ENCODE peak calls at places on chromosomes 11 and 22, in eight cellular contexts. One of them, this sample, is unnamed.

GRCh38 chr22:46726066-46726985 is 11.7 kb downstream of the CERK start:
- DNase-seq in tibial nerve: no peak
- DNase-seq in mucosa of descending colon: no peak
- DNase-seq in pancreas: peak; percentile 87
- DNase-seq in suprapubic skin: no peak
- DNase-seq in neuronal stem cell: no peak
- DNase-seq in fibroblast of lung: no peak
- DNase-seq in HAP-1: no peak
- DNase-seq in this sample: no peak

GRCh38 chr11:10181811-10182210 is 112.2 kb downstream of the SBF2 start:
- DNase-seq in tibial nerve: no peak
- DNase-seq in mucosa of descending colon: no peak
- DNase-seq in pancreas: no peak
- DNase-seq in suprapubic skin: no peak
- DNase-seq in neuronal stem cell: no peak
- DNase-seq in fibroblast of lung: peak; percentile 53
- DNase-seq in HAP-1: peak; percentile 23
- DNase-seq in this sample: no peak

GRCh38 chr22:26610072-26610958 is 7.5 kb downstream of the CRYBB1 start:
- DNase-seq in tibial nerve: no peak
- DNase-seq in mucosa of descending colon: peak; percentile 51
- DNase-seq in pancreas: no peak
- DNase-seq in suprapubic skin: no peak
- DNase-seq in neuronal stem cell: no peak
- DNase-seq in fibroblast of lung: peak; percentile 97
- DNase-seq in HAP-1: no peak
- DNase-seq in this sample: no peak

GRCh38 chr11:30333405-30333804 is 10.5 kb downstream of the ARL14EP start:
- DNase-seq in tibial nerve: no peak
- DNase-seq in mucosa of descending colon: no peak
- DNase-seq in pancreas: no peak
- DNase-seq in suprapubic skin: no peak
- DNase-seq in neuronal stem cell: no peak
- DNase-seq in fibroblast of lung: no peak
- DNase-seq in HAP-1: no peak
- DNase-seq in this sample: no peak

GRCh38 chr11:64564419-64564818 is 26.6 kb upstream of the SLC22A12 start:
- DNase-seq in tibial nerve: no peak
- DNase-seq in mucosa of descending colon: no peak
- DNase-seq in pancreas: no peak
- DNase-seq in suprapubic skin: no peak
- DNase-seq in neuronal stem cell: no peak
- DNase-seq in fibroblast of lung: no peak
- DNase-seq in HAP-1: no peak
- DNase-seq in this sample: no peak

GRCh38 chr11:3111919-3112690 is 53.0 kb downstream of the OSBPL5 start:
- DNase-seq in tibial nerve: no peak
- DNase-seq in mucosa of descending colon: no peak
- DNase-seq in pancreas: no peak
- DNase-seq in suprapubic skin: no peak
- DNase-seq in neuronal stem cell: no peak
- DNase-seq in fibroblast of lung: no peak
- DNase-seq in HAP-1: no peak
- DNase-seq in this sample: no peak

GRCh38 chr11:75849917-75850316 is 34.9 kb downstream of the UVRAG start:
- DNase-seq in tibial nerve: no peak
- DNase-seq in mucosa of descending colon: no peak
- DNase-seq in pancreas: no peak
- DNase-seq in suprapubic skin: no peak
- DNase-seq in neuronal stem cell: no peak
- DNase-seq in fibroblast of lung: no peak
- DNase-seq in HAP-1: no peak
- DNase-seq in this sample: no peak

GRCh38 chr11:110463153-110463552 is 33.4 kb downstream of the FDX1 start:
- DNase-seq in tibial nerve: peak; percentile 55
- DNase-seq in mucosa of descending colon: peak; percentile 69
- DNase-seq in pancreas: no peak
- DNase-seq in suprapubic skin: no peak
- DNase-seq in neuronal stem cell: peak; percentile 23
- DNase-seq in fibroblast of lung: peak; percentile 56
- DNase-seq in HAP-1: no peak
- DNase-seq in this sample: peak; percentile 29

GRCh38 chr11:106827687-106828086 is 190.6 kb downstream of the GUCY1A2 start:
- DNase-seq in tibial nerve: no peak
- DNase-seq in mucosa of descending colon: no peak
- DNase-seq in pancreas: peak; percentile 20
- DNase-seq in suprapubic skin: peak; percentile 63
- DNase-seq in neuronal stem cell: no peak
- DNase-seq in fibroblast of lung: no peak
- DNase-seq in HAP-1: no peak
- DNase-seq in this sample: no peak

GRCh38 chr22:28544431-28544868 is 135.2 kb downstream of the TTC28 start:
- DNase-seq in tibial nerve: no peak
- DNase-seq in mucosa of descending colon: no peak
- DNase-seq in pancreas: no peak
- DNase-seq in suprapubic skin: no peak
- DNase-seq in neuronal stem cell: no peak
- DNase-seq in fibroblast of lung: peak; percentile 9
- DNase-seq in HAP-1: no peak
- DNase-seq in this sample: no peak

GRCh38 chr22:41540006-41540315 is 4.3 kb downstream of the POLR3H start:
- DNase-seq in tibial nerve: no peak
- DNase-seq in mucosa of descending colon: no peak
- DNase-seq in pancreas: no peak
- DNase-seq in suprapubic skin: no peak
- DNase-seq in neuronal stem cell: no peak
- DNase-seq in fibroblast of lung: no peak
- DNase-seq in HAP-1: no peak
- DNase-seq in this sample: no peak

DNA sequence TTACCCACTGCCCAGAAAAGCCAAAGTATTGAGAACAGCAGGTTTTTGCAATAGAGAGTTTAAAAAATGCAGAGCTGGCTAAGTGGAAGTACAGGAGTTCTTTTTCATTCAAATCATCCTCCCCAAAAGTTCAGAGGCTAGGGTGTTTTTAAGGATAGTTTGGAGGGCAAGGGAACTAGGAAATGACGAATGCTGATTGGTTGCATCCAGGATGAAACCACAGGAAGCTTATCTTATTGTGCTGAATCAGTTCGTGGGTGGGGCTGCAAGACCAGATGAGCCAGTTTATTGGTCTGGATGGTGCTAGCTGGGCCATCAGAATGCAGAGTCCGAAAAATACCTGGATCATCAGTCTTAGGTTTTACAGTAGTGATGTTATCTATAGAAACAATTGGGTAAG is 1427.1 kb downstream of the LRRC4C start:
- DNase-seq in tibial nerve: no peak
- DNase-seq in mucosa of descending colon: no peak
- DNase-seq in pancreas: no peak
- DNase-seq in suprapubic skin: no peak
- DNase-seq in neuronal stem cell: no peak
- DNase-seq in fibroblast of lung: no peak
- DNase-seq in HAP-1: no peak
- DNase-seq in this sample: peak; percentile 37
- H3K9me3 ChIP-seq in tibial nerve: no peaks in the 10 kb centered on the region
- H3K9me3 ChIP-seq in mucosa of descending colon: no peaks in the 10 kb centered on the region
- H3K9me3 ChIP-seq in pancreas: no peaks in the 10 kb centered on the region
- H3K9me3 ChIP-seq in suprapubic skin: no peaks in the 10 kb centered on the region
- H3K9me3 ChIP-seq in neuronal stem cell: no peaks in the 10 kb centered on the region
- H3K9me3 ChIP-seq in fibroblast of lung: no peaks in the 10 kb centered on the region
- H3K9me3 ChIP-seq in HAP-1: no peaks in the 10 kb centered on the region
- H3K9me3 ChIP-seq in this sample: no peaks in the 10 kb centered on the region

GRCh38 chr11:93540337-93540736 is 2.9 kb downstream of the SMCO4 start:
- DNase-seq in tibial nerve: no peak
- DNase-seq in mucosa of descending colon: no peak
- DNase-seq in pancreas: no peak
- DNase-seq in suprapubic skin: no peak
- DNase-seq in neuronal stem cell: no peak
- DNase-seq in fibroblast of lung: no peak
- DNase-seq in HAP-1: no peak
- DNase-seq in this sample: no peak
- H3K4me3 ChIP-seq in tibial nerve: no peak overlapping the region
- H3K4me3 ChIP-seq in mucosa of descending colon: no peak overlapping the region
- H3K4me3 ChIP-seq in pancreas: no peak overlapping the region
- H3K4me3 ChIP-seq in suprapubic skin: no peak overlapping the region
- H3K4me3 ChIP-seq in neuronal stem cell: no peak overlapping the region
- H3K4me3 ChIP-seq in fibroblast of lung: no peak overlapping the region
- H3K4me3 ChIP-seq in HAP-1: no peak overlapping the region
- H3K4me3 ChIP-seq in this sample: no peak overlapping the region

DNA sequence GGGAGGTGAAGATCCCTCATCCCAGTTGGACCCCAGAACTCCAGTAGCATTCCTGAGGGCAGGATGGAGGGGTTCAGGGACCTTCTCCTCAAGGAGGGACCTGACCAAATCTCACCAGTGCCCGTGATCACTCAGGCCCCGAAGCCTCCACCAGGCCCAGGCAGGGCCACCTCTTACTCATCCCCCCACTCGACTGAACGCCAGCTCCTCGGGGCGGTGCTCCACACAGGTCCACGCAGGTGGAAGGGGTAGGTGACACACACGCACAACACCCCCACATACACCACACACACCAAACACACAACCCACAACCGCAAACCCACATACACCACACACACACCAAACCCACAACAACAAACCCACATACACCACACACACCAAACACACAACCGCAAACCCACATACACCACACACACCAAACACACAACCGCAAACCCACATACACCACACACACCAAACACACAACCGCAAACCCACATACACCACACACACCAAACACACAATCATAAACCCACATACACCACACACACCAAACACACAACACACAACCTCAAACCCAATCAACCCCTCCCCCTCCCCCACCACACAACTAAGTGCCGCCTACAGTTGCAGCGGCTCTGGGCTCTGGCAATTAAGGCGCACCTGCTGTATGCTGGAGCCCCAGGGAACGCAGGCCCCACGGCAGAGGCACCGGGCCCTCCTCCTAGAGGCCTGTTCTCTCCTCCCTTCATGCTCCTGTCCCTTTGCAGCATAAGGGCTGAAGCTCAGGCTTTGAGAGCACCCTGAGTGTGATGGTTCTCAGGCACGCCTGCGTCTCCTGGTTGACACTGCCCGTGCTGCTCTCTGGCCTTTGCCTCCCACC is 1318.1 kb downstream of the TBC1D22A start:
- DNase-seq in tibial nerve: no peak
- DNase-seq in mucosa of descending colon: no peak
- DNase-seq in pancreas: no peak
- DNase-seq in suprapubic skin: no peak
- DNase-seq in neuronal stem cell: no peak
- DNase-seq in fibroblast of lung: no peak
- DNase-seq in HAP-1: no peak
- DNase-seq in this sample: no peak
- H3K9me3 ChIP-seq in tibial nerve: no peaks in the 10 kb centered on the region
- H3K9me3 ChIP-seq in mucosa of descending colon: no peaks in the 10 kb centered on the region
- H3K9me3 ChIP-seq in pancreas: no peaks in the 10 kb centered on the region
- H3K9me3 ChIP-seq in suprapubic skin: no peaks in the 10 kb centered on the region
- H3K9me3 ChIP-seq in neuronal stem cell: no peaks in the 10 kb centered on the region
- H3K9me3 ChIP-seq in fibroblast of lung: no peaks in the 10 kb centered on the region
- H3K9me3 ChIP-seq in HAP-1: no peaks in the 10 kb centered on the region
- H3K9me3 ChIP-seq in this sample: peaks cover 42% of the 10 kb centered on the region

GRCh38 chr11:36530840-36531239 is 20.8 kb upstream of the TRAF6 start:
- DNase-seq in tibial nerve: no peak
- DNase-seq in mucosa of descending colon: no peak
- DNase-seq in pancreas: no peak
- DNase-seq in suprapubic skin: no peak
- DNase-seq in neuronal stem cell: no peak
- DNase-seq in fibroblast of lung: no peak
- DNase-seq in HAP-1: no peak
- DNase-seq in this sample: no peak
- H3K4me3 ChIP-seq in tibial nerve: no peak overlapping the region
- H3K4me3 ChIP-seq in mucosa of descending colon: no peak overlapping the region
- H3K4me3 ChIP-seq in pancreas: no peak overlapping the region
- H3K4me3 ChIP-seq in suprapubic skin: no peak overlapping the region
- H3K4me3 ChIP-seq in neuronal stem cell: no peak overlapping the region
- H3K4me3 ChIP-seq in fibroblast of lung: no peak overlapping the region
- H3K4me3 ChIP-seq in HAP-1: no peak overlapping the region
- H3K4me3 ChIP-seq in this sample: no peak overlapping the region

DNA sequence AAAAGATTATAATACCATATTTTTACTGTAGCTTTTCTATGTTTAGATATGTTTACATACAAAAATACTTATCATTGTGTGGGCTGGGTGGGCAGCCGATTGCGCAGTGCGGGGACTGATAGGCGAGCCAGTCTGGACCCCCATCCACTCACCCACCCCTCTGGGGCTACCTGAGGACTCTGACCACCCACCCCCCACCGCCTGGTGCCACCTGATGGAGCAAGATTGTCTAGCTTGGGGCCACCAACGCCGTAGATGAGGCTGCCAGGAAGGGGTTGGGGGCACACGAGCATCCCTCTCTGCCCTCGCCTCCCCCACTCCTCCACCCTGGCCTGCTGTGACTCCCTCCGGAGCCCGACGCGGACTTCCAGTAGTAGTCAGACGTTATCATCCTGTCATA is 32.4 kb downstream of the MIF start:
- DNase-seq in tibial nerve: no peak
- DNase-seq in mucosa of descending colon: no peak
- DNase-seq in pancreas: no peak
- DNase-seq in suprapubic skin: no peak
- DNase-seq in neuronal stem cell: no peak
- DNase-seq in fibroblast of lung: no peak
- DNase-seq in HAP-1: no peak
- DNase-seq in this sample: no peak
- H3K9me3 ChIP-seq in tibial nerve: no peaks in the 10 kb centered on the region
- H3K9me3 ChIP-seq in mucosa of descending colon: peaks cover 16% of the 10 kb centered on the region
- H3K9me3 ChIP-seq in pancreas: no peaks in the 10 kb centered on the region
- H3K9me3 ChIP-seq in suprapubic skin: no peaks in the 10 kb centered on the region
- H3K9me3 ChIP-seq in neuronal stem cell: peaks cover 39% of the 10 kb centered on the region
- H3K9me3 ChIP-seq in fibroblast of lung: no peaks in the 10 kb centered on the region
- H3K9me3 ChIP-seq in HAP-1: peaks cover 19% of the 10 kb centered on the region
- H3K9me3 ChIP-seq in this sample: peaks cover 1% of the 10 kb centered on the region

GRCh38 chr11:24747275-24748251 is 250.7 kb downstream of the LUZP2 start:
- DNase-seq in tibial nerve: no peak
- DNase-seq in mucosa of descending colon: no peak
- DNase-seq in pancreas: no peak
- DNase-seq in suprapubic skin: no peak
- DNase-seq in neuronal stem cell: no peak
- DNase-seq in fibroblast of lung: no peak
- DNase-seq in HAP-1: no peak
- DNase-seq in this sample: no peak

DNA sequence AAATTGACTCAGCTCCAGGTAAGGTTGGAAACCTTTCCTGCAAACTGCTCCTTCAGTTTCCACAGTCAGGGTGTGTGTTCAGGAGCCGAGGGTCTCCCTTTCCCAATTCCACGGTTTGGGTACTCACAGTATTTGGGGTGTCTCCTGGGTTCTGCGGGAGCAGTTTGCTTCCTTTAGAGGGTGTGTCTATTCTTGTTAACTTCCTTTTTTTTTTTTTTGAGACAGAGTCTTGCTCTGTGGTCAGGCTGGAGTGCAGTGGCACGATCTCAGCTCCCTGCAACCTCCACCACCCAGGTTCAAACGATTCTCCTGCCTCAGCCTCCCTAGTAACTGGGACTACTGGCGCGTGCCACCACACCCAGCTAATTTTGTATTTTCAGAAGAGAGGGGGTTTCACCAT is 251.4 kb downstream of the LUZP2 start:
- DNase-seq in tibial nerve: no peak
- DNase-seq in mucosa of descending colon: no peak
- DNase-seq in pancreas: no peak
- DNase-seq in suprapubic skin: no peak
- DNase-seq in neuronal stem cell: no peak
- DNase-seq in fibroblast of lung: no peak
- DNase-seq in HAP-1: no peak
- DNase-seq in this sample: no peak
- H3K4me3 ChIP-seq in tibial nerve: no peak overlapping the region
- H3K4me3 ChIP-seq in mucosa of descending colon: no peak overlapping the region
- H3K4me3 ChIP-seq in pancreas: no peak overlapping the region
- H3K4me3 ChIP-seq in suprapubic skin: no peak overlapping the region
- H3K4me3 ChIP-seq in neuronal stem cell: no peak overlapping the region
- H3K4me3 ChIP-seq in fibroblast of lung: no peak overlapping the region
- H3K4me3 ChIP-seq in HAP-1: no peak overlapping the region
- H3K4me3 ChIP-seq in this sample: no peak overlapping the region

GRCh38 chr11:129536338-129536737 is 160.7 kb downstream of the BARX2 start:
- DNase-seq in tibial nerve: no peak
- DNase-seq in mucosa of descending colon: no peak
- DNase-seq in pancreas: no peak
- DNase-seq in suprapubic skin: no peak
- DNase-seq in neuronal stem cell: no peak
- DNase-seq in fibroblast of lung: no peak
- DNase-seq in HAP-1: no peak
- DNase-seq in this sample: no peak
- H3K9me3 ChIP-seq in tibial nerve: no peaks in the 10 kb centered on the region
- H3K9me3 ChIP-seq in mucosa of descending colon: peaks cover 10% of the 10 kb centered on the region
- H3K9me3 ChIP-seq in pancreas: no peaks in the 10 kb centered on the region
- H3K9me3 ChIP-seq in suprapubic skin: peaks cover 15% of the 10 kb centered on the region
- H3K9me3 ChIP-seq in neuronal stem cell: no peaks in the 10 kb centered on the region
- H3K9me3 ChIP-seq in fibroblast of lung: no peaks in the 10 kb centered on the region
- H3K9me3 ChIP-seq in HAP-1: no peaks in the 10 kb centered on the region
- H3K9me3 ChIP-seq in this sample: peaks cover 3% of the 10 kb centered on the region

This sample was measured in iPS DF 6.9.